ENCODE peak calls at places on chromosome 13, in five cellular contexts. A is pancreas; L is pulmonary artery endothelial cell; E is AG04450; O is activated T-cell treated with anti-CD3 and anti-CD28 coated beads, Interleukin-2, amount 50 U/mL, for 72 hours. I is an unnamed sample.

GRCh38 chr13:49652691-49653305 is 24.5 kb downstream of the ARL11 start:
- DNase-seq in A (peak), L (no peak), E (no peak), O (peak), I (no peak)

GRCh38 chr13:78028960-78029359 is 110.3 kb upstream of the EDNRB start:
- DNase-seq in A (no peak), L (no peak), E (no peak), O (no peak), I (no peak)

GRCh38 chr13:33004454-33004853 is 11.8 kb upstream of the KL start:
- DNase-seq in A (no peak), L (no peak), E (no peak), O (no peak), I (no peak)

GRCh38 chr13:40777166-40777956 is 6.4 kb upstream of the MRPS31 start:
- DNase-seq in A (peak), L (no peak), E (no peak), O (peak), I (no peak)

GRCh38 chr13:112907286-112907685 is 61.7 kb upstream of the MCF2L start:
- DNase-seq in A (no peak), L (no peak), E (no peak), O (no peak), I (no peak)

GRCh38 chr13:97566907-97567306 is 132.9 kb downstream of the RAP2A start:
- DNase-seq in A (no peak), L (no peak), E (no peak), O (no peak), I (no peak)

GRCh38 chr13:112730157-112730671 is 40.4 kb downstream of the ATP11A start:
- DNase-seq in A (no peak), L (no peak), E (no peak), O (no peak), I (no peak)

GRCh38 chr13:100581030-100581429 is 7.6 kb downstream of the GGACT start:
- DNase-seq in A (no peak), L (no peak), E (no peak), O (no peak), I (no peak)

I was measured in non-pigmented ciliary epithelial cell.